ENCODE peak calls at places on chromosomes 1 and 21, in four cellular contexts. W is K562, B is HepG2, E is GM12878. C is an unnamed sample.

GRCh38 chr1:172167801-172168596 is 252.5 kb upstream of the C1orf105 start:
- DNase-seq in B (no peak), E (no peak), W (no peak), C (no peak)

GRCh38 chr1:109281680-109282496 is 1.1 kb downstream of the PSRC1 start:
- DNase-seq in W (peak), B (no peak), E (no peak), C (no peak)

GRCh38 chr1:189269011-189269410 is 1208.7 kb downstream of the BRINP3 start:
- DNase-seq in E (no peak), W (peak), B (no peak), C (no peak)

GRCh38 chr1:65471213-65471833 is 50.9 kb downstream of the LEPR start:
- DNase-seq in W (no peak), B (peak), E (no peak), C (no peak)

GRCh38 chr1:201786824-201787223 is 42.1 kb upstream of the IPO9 start:
- DNase-seq in W (no peak), B (no peak), E (no peak), C (no peak)

GRCh38 chr1:71135571-71135970 is 54.7 kb upstream of the ZRANB2 start:
- DNase-seq in W (no peak), B (no peak), E (no peak), C (no peak)

GRCh38 chr1:218867941-218868656 is 305.6 kb upstream of the LYPLAL1 start:
- DNase-seq in B (no peak), E (no peak), W (no peak), C (no peak)

GRCh38 chr1:5244631-5245285 is 590.3 kb downstream of the AJAP1 start:
- DNase-seq in W (no peak), B (no peak), E (no peak), C (no peak)

GRCh38 chr1:2976180-2976562 is 45.1 kb upstream of the ACTRT2 start:
- DNase-seq in W (no peak), E (no peak), B (no peak), C (no peak)

DNA sequence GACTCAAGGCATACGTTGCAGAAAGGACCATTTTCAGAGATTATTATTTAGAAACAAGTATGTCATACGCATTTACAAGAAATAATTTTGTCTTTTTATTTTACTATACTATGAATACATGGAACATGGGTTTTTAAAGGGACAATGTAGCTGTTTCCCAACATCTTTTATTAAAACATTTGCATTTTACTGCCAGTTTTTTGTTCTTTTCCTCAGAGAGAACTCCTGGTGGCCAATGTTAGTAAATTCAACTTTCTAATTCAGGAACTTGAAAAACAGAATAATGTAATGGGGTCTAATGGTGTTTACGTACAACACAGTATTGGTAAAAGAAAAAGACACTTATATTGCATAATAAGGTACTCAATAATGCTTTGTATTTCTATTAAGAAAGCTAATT is 14.9 kb downstream of the PRDM2 start:
- DNase-seq in B (no peak), W (no peak), E (no peak), C (no peak)
- TF ChIP-seq CBFB in B (no peak), W (no peak), E (no peak), C (no peak)

GRCh38 chr21:38349111-38349746 is 92.4 kb downstream of the KCNJ15 start:
- DNase-seq in E (no peak), B (no peak), W (no peak), C (no peak)
- TF ChIP-seq SP1 in E (no peak), B (no peak), W (no peak), C (no peak)

DNA sequence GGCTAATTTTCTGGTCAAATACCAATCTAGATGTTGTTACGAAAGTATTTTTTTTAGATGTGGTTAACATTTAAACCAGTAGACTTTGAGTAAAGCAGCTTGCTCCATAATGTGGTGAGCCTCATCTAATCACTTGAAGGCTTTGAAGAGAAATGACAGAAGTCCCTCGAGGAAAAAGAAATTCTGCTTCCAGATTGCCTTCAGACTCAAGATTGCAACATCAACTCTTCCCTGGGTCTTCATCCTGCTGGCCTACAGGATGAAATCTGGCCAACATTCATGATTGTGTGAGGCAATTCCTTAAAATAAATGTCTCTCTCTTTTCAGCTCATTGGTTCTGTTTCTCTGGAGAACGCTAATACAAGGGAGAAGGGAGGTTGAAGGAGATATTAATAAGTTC is 32.5 kb upstream of the SSX2IP start:
- DNase-seq in B (no peak), E (no peak), W (no peak), C (no peak)
- TF ChIP-seq CBFB in B (no peak), E (no peak), W (no peak), C (no peak)

GRCh38 chr1:156143765-156144489 is 9.5 kb upstream of the SEMA4A start:
- DNase-seq in E (no peak), B (no peak), W (no peak), C (no peak)

GRCh38 chr1:156136970-156137483 is 16.4 kb upstream of the SEMA4A start:
- DNase-seq in E (no peak), W (no peak), B (no peak), C (peak)

GRCh38 chr1:156144747-156145146 is 8.6 kb upstream of the SEMA4A start:
- DNase-seq in E (no peak), B (no peak), W (no peak), C (no peak)

GRCh38 chr1:156138366-156138969 is 14.9 kb upstream of the SEMA4A start:
- DNase-seq in W (no peak), E (no peak), B (no peak), C (no peak)

GRCh38 chr1:156140879-156141707 is 12.3 kb upstream of the SEMA4A start:
- DNase-seq in W (peak), B (no peak), E (no peak), C (peak)
- TF ChIP-seq SP1 in W (peak), B (no peak), E (no peak), C (no peak)

DNA sequence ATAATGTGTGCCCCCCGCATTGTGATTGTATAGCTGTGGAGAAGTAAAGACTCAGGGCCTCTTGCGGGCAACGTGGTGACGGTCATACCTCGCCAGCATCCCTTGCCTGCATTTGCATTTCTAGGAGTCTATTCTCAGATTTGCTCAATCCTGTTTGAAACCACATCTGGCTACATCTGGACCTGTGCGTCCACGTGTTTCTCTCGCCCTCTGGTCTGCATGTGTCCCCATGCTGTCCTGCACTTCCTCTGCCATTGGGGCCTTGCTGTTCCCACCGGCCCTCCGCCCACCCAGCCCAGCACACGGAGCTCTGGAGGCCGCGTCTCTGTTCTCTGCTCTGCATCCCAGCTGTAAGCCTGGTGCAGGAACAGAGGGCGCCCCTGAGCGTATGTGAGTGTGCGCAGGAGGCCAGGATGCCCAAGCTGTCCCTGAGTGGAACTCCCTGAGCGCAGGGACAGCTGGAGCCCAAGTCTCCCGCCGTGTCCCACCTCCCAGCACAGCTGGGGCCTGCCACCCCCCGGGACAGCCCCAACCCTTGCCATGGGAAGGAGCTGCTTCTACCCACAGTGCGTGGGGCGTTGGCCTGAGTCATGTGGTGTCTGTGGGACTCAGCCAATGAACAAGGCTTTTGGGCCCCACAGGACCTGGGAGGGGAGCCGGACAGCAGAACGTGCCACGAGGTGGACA is 1.6 kb downstream of the KRTAP10-2 start:
- DNase-seq in E (no peak), W (no peak), B (no peak), C (peak)
- TF ChIP-seq CBFB in E (no peak), W (no peak), B (no peak), C (no peak)

GRCh38 chr1:163875927-163876320 is 554.2 kb downstream of the NUF2 start:
- DNase-seq in E (no peak), W (no peak), B (no peak), C (no peak)
- TF ChIP-seq SP1 in E (no peak), W (no peak), B (no peak), C (no peak)

C was measured in WTC11.